ENCODE peak calls at places on chromosomes 3 and 15, in five cellular contexts. Z, R, S, A and E are unnamed samples.

GRCh38 chr3:126551066-126551838 is 7.5 kb downstream of the C3orf22 start:
- DNase-seq in A (no peak), S (no peak), R (no peak), Z (no peak), E (no peak)

GRCh38 chr3:192869131-192870027 is 48.3 kb downstream of the MB21D2 start:
- DNase-seq in Z (peak; percentile 46), S (peak; percentile 56), A (no peak), R (no peak), E (no peak)

GRCh38 chr15:80934761-80935221 is 54.8 kb downstream of the MESD start:
- DNase-seq in Z (no peak), S (peak; percentile 84), R (no peak), A (no peak), E (no peak)

GRCh38 chr3:133469140-133469731 is 69.4 kb downstream of the BFSP2 start:
- DNase-seq in R (no peak), Z (no peak), A (no peak), S (peak; percentile 56), E (no peak)

GRCh38 chr15:76012021-76012551 is at the start of gene NRG4:
- DNase-seq in R (no peak), Z (peak; percentile 25), A (no peak), S (peak; percentile 11), E (no peak)

GRCh38 chr3:112769624-112770023 is 77.0 kb downstream of the CD200R1L start:
- DNase-seq in Z (peak; percentile 84), A (no peak), S (no peak), R (no peak), E (no peak)

GRCh38 chr3:128094295-128095151 is 29.1 kb downstream of the RUVBL1 start:
- DNase-seq in Z (peak; percentile 63), A (no peak), R (no peak), S (no peak), E (no peak)

GRCh38 chr15:70447927-70448698 is 315.2 kb downstream of the UACA start:
- DNase-seq in A (peak; percentile 56), S (peak; percentile 40), R (no peak), Z (no peak), E (peak; percentile 54)

GRCh38 chr3:138727371-138727770 is 107.4 kb downstream of the PIK3CB start:
- DNase-seq in R (no peak), A (no peak), S (no peak), Z (no peak), E (no peak)